ENCODE peak calls at places on chromosome 21, in six cellular contexts. One of them, this sample, is unnamed.

GRCh38 chr21:43278766-43279577 is 110.2 kb downstream of the CRYAA start:
- DNase-seq in SJSA1: no peak
- DNase-seq in stimulated activated CD4-positive, alpha-beta T cell treated with anti-CD3 and anti-CD28 coated beads, Interleukin-4, amount 100 ng/mL, for 24 hours: no peak
- DNase-seq in effector memory CD8-positive, alpha-beta T cell: no peak
- DNase-seq in fibroblast of the conjunctiva: no peak
- DNase-seq in activated CD8-positive, alpha-beta memory T cell treated with anti-CD3 and anti-CD28 coated beads, Interleukin-2, amount 10 ng/mL, durations not matched to agents 7 days and 5 days: no peak
- DNase-seq in this sample: no peak

GRCh38 chr21:18142639-18143038 is 102.0 kb upstream of the CHODL start:
- DNase-seq in SJSA1: no peak
- DNase-seq in stimulated activated CD4-positive, alpha-beta T cell treated with anti-CD3 and anti-CD28 coated beads, Interleukin-4, amount 100 ng/mL, for 24 hours: no peak
- DNase-seq in effector memory CD8-positive, alpha-beta T cell: no peak
- DNase-seq in fibroblast of the conjunctiva: no peak
- DNase-seq in activated CD8-positive, alpha-beta memory T cell treated with anti-CD3 and anti-CD28 coated beads, Interleukin-2, amount 10 ng/mL, durations not matched to agents 7 days and 5 days: no peak
- DNase-seq in this sample: no peak

GRCh38 chr21:35963920-35964451 is 96.3 kb downstream of the SETD4 start:
- DNase-seq in SJSA1: no peak
- DNase-seq in stimulated activated CD4-positive, alpha-beta T cell treated with anti-CD3 and anti-CD28 coated beads, Interleukin-4, amount 100 ng/mL, for 24 hours: no peak
- DNase-seq in effector memory CD8-positive, alpha-beta T cell: no peak
- DNase-seq in fibroblast of the conjunctiva: no peak
- DNase-seq in activated CD8-positive, alpha-beta memory T cell treated with anti-CD3 and anti-CD28 coated beads, Interleukin-2, amount 10 ng/mL, durations not matched to agents 7 days and 5 days: no peak
- DNase-seq in this sample: peak; percentile 34

GRCh38 chr21:39788383-39788782 is 43.4 kb downstream of the IGSF5 start:
- DNase-seq in SJSA1: peak; percentile 60
- DNase-seq in stimulated activated CD4-positive, alpha-beta T cell treated with anti-CD3 and anti-CD28 coated beads, Interleukin-4, amount 100 ng/mL, for 24 hours: no peak
- DNase-seq in effector memory CD8-positive, alpha-beta T cell: no peak
- DNase-seq in fibroblast of the conjunctiva: peak; percentile 20
- DNase-seq in activated CD8-positive, alpha-beta memory T cell treated with anti-CD3 and anti-CD28 coated beads, Interleukin-2, amount 10 ng/mL, durations not matched to agents 7 days and 5 days: no peak
- DNase-seq in this sample: peak; percentile 2

GRCh38 chr21:38448619-38449186 is 49.6 kb downstream of the ERG start:
- DNase-seq in SJSA1: peak; percentile 17
- DNase-seq in stimulated activated CD4-positive, alpha-beta T cell treated with anti-CD3 and anti-CD28 coated beads, Interleukin-4, amount 100 ng/mL, for 24 hours: no peak
- DNase-seq in effector memory CD8-positive, alpha-beta T cell: no peak
- DNase-seq in fibroblast of the conjunctiva: peak; percentile 39
- DNase-seq in activated CD8-positive, alpha-beta memory T cell treated with anti-CD3 and anti-CD28 coated beads, Interleukin-2, amount 10 ng/mL, durations not matched to agents 7 days and 5 days: no peak
- DNase-seq in this sample: no peak

GRCh38 chr21:32483293-32483595 is 70.7 kb downstream of the EVA1C start:
- DNase-seq in SJSA1: no peak
- DNase-seq in stimulated activated CD4-positive, alpha-beta T cell treated with anti-CD3 and anti-CD28 coated beads, Interleukin-4, amount 100 ng/mL, for 24 hours: no peak
- DNase-seq in effector memory CD8-positive, alpha-beta T cell: no peak
- DNase-seq in fibroblast of the conjunctiva: no peak
- DNase-seq in activated CD8-positive, alpha-beta memory T cell treated with anti-CD3 and anti-CD28 coated beads, Interleukin-2, amount 10 ng/mL, durations not matched to agents 7 days and 5 days: no peak
- DNase-seq in this sample: no peak

GRCh38 chr21:46555225-46555617 is 49.7 kb downstream of the S100B start:
- DNase-seq in SJSA1: no peak
- DNase-seq in stimulated activated CD4-positive, alpha-beta T cell treated with anti-CD3 and anti-CD28 coated beads, Interleukin-4, amount 100 ng/mL, for 24 hours: no peak
- DNase-seq in effector memory CD8-positive, alpha-beta T cell: no peak
- DNase-seq in fibroblast of the conjunctiva: no peak
- DNase-seq in activated CD8-positive, alpha-beta memory T cell treated with anti-CD3 and anti-CD28 coated beads, Interleukin-2, amount 10 ng/mL, durations not matched to agents 7 days and 5 days: no peak
- DNase-seq in this sample: no peak

GRCh38 chr21:39001341-39001740 is 181.9 kb downstream of the PSMG1 start:
- DNase-seq in SJSA1: no peak
- DNase-seq in stimulated activated CD4-positive, alpha-beta T cell treated with anti-CD3 and anti-CD28 coated beads, Interleukin-4, amount 100 ng/mL, for 24 hours: no peak
- DNase-seq in effector memory CD8-positive, alpha-beta T cell: no peak
- DNase-seq in fibroblast of the conjunctiva: no peak
- DNase-seq in activated CD8-positive, alpha-beta memory T cell treated with anti-CD3 and anti-CD28 coated beads, Interleukin-2, amount 10 ng/mL, durations not matched to agents 7 days and 5 days: no peak
- DNase-seq in this sample: peak; percentile 48

GRCh38 chr21:44785620-44786344 is 15.8 kb downstream of the UBE2G2 start:
- DNase-seq in SJSA1: no peak
- DNase-seq in stimulated activated CD4-positive, alpha-beta T cell treated with anti-CD3 and anti-CD28 coated beads, Interleukin-4, amount 100 ng/mL, for 24 hours: no peak
- DNase-seq in effector memory CD8-positive, alpha-beta T cell: no peak
- DNase-seq in fibroblast of the conjunctiva: no peak
- DNase-seq in activated CD8-positive, alpha-beta memory T cell treated with anti-CD3 and anti-CD28 coated beads, Interleukin-2, amount 10 ng/mL, durations not matched to agents 7 days and 5 days: no peak
- DNase-seq in this sample: peak; percentile 51

GRCh38 chr21:46190491-46191131 is 6.4 kb upstream of the SPATC1L start:
- DNase-seq in SJSA1: no peak
- DNase-seq in stimulated activated CD4-positive, alpha-beta T cell treated with anti-CD3 and anti-CD28 coated beads, Interleukin-4, amount 100 ng/mL, for 24 hours: no peak
- DNase-seq in effector memory CD8-positive, alpha-beta T cell: no peak
- DNase-seq in fibroblast of the conjunctiva: no peak
- DNase-seq in activated CD8-positive, alpha-beta memory T cell treated with anti-CD3 and anti-CD28 coated beads, Interleukin-2, amount 10 ng/mL, durations not matched to agents 7 days and 5 days: peak; percentile 29
- DNase-seq in this sample: no peak

GRCh38 chr21:45180289-45180599 is 105.9 kb downstream of the ADARB1 start:
- DNase-seq in SJSA1: no peak
- DNase-seq in stimulated activated CD4-positive, alpha-beta T cell treated with anti-CD3 and anti-CD28 coated beads, Interleukin-4, amount 100 ng/mL, for 24 hours: no peak
- DNase-seq in effector memory CD8-positive, alpha-beta T cell: no peak
- DNase-seq in fibroblast of the conjunctiva: no peak
- DNase-seq in activated CD8-positive, alpha-beta memory T cell treated with anti-CD3 and anti-CD28 coated beads, Interleukin-2, amount 10 ng/mL, durations not matched to agents 7 days and 5 days: no peak
- DNase-seq in this sample: no peak

GRCh38 chr21:39556176-39556575 is 56.6 kb upstream of the B3GALT5 start:
- DNase-seq in SJSA1: no peak
- DNase-seq in stimulated activated CD4-positive, alpha-beta T cell treated with anti-CD3 and anti-CD28 coated beads, Interleukin-4, amount 100 ng/mL, for 24 hours: no peak
- DNase-seq in effector memory CD8-positive, alpha-beta T cell: no peak
- DNase-seq in fibroblast of the conjunctiva: no peak
- DNase-seq in activated CD8-positive, alpha-beta memory T cell treated with anti-CD3 and anti-CD28 coated beads, Interleukin-2, amount 10 ng/mL, durations not matched to agents 7 days and 5 days: no peak
- DNase-seq in this sample: no peak

GRCh38 chr21:28516996-28517592 is 475.6 kb downstream of the LTN1 start:
- DNase-seq in SJSA1: peak; percentile 33
- DNase-seq in stimulated activated CD4-positive, alpha-beta T cell treated with anti-CD3 and anti-CD28 coated beads, Interleukin-4, amount 100 ng/mL, for 24 hours: peak; percentile 60
- DNase-seq in effector memory CD8-positive, alpha-beta T cell: peak; percentile 50
- DNase-seq in fibroblast of the conjunctiva: no peak
- DNase-seq in activated CD8-positive, alpha-beta memory T cell treated with anti-CD3 and anti-CD28 coated beads, Interleukin-2, amount 10 ng/mL, durations not matched to agents 7 days and 5 days: peak; percentile 78
- DNase-seq in this sample: peak; percentile 24

GRCh38 chr21:29005696-29006095 is 13.0 kb upstream of the LTN1 start:
- DNase-seq in SJSA1: no peak
- DNase-seq in stimulated activated CD4-positive, alpha-beta T cell treated with anti-CD3 and anti-CD28 coated beads, Interleukin-4, amount 100 ng/mL, for 24 hours: no peak
- DNase-seq in effector memory CD8-positive, alpha-beta T cell: no peak
- DNase-seq in fibroblast of the conjunctiva: no peak
- DNase-seq in activated CD8-positive, alpha-beta memory T cell treated with anti-CD3 and anti-CD28 coated beads, Interleukin-2, amount 10 ng/mL, durations not matched to agents 7 days and 5 days: no peak
- DNase-seq in this sample: no peak

GRCh38 chr21:46219591-46220239 is 8.9 kb downstream of the LSS start:
- DNase-seq in SJSA1: no peak
- DNase-seq in stimulated activated CD4-positive, alpha-beta T cell treated with anti-CD3 and anti-CD28 coated beads, Interleukin-4, amount 100 ng/mL, for 24 hours: no peak
- DNase-seq in effector memory CD8-positive, alpha-beta T cell: no peak
- DNase-seq in fibroblast of the conjunctiva: no peak
- DNase-seq in activated CD8-positive, alpha-beta memory T cell treated with anti-CD3 and anti-CD28 coated beads, Interleukin-2, amount 10 ng/mL, durations not matched to agents 7 days and 5 days: peak; percentile 31
- DNase-seq in this sample: no peak

GRCh38 chr21:25938673-25939395 is 204.1 kb downstream of the GABPA start:
- DNase-seq in SJSA1: no peak
- DNase-seq in stimulated activated CD4-positive, alpha-beta T cell treated with anti-CD3 and anti-CD28 coated beads, Interleukin-4, amount 100 ng/mL, for 24 hours: no peak
- DNase-seq in effector memory CD8-positive, alpha-beta T cell: no peak
- DNase-seq in fibroblast of the conjunctiva: no peak
- DNase-seq in activated CD8-positive, alpha-beta memory T cell treated with anti-CD3 and anti-CD28 coated beads, Interleukin-2, amount 10 ng/mL, durations not matched to agents 7 days and 5 days: no peak
- DNase-seq in this sample: no peak

GRCh38 chr21:41364308-41364707 is 2.5 kb downstream of the MX2 start:
- DNase-seq in SJSA1: no peak
- DNase-seq in stimulated activated CD4-positive, alpha-beta T cell treated with anti-CD3 and anti-CD28 coated beads, Interleukin-4, amount 100 ng/mL, for 24 hours: no peak
- DNase-seq in effector memory CD8-positive, alpha-beta T cell: no peak
- DNase-seq in fibroblast of the conjunctiva: no peak
- DNase-seq in activated CD8-positive, alpha-beta memory T cell treated with anti-CD3 and anti-CD28 coated beads, Interleukin-2, amount 10 ng/mL, durations not matched to agents 7 days and 5 days: peak; percentile 42
- DNase-seq in this sample: no peak

GRCh38 chr21:42295845-42296244 is 19.4 kb downstream of the TFF3 start:
- DNase-seq in SJSA1: no peak
- DNase-seq in stimulated activated CD4-positive, alpha-beta T cell treated with anti-CD3 and anti-CD28 coated beads, Interleukin-4, amount 100 ng/mL, for 24 hours: no peak
- DNase-seq in effector memory CD8-positive, alpha-beta T cell: no peak
- DNase-seq in fibroblast of the conjunctiva: no peak
- DNase-seq in activated CD8-positive, alpha-beta memory T cell treated with anti-CD3 and anti-CD28 coated beads, Interleukin-2, amount 10 ng/mL, durations not matched to agents 7 days and 5 days: no peak
- DNase-seq in this sample: no peak

GRCh38 chr21:27190601-27191000 is 223.7 kb upstream of the ADAMTS5 start:
- DNase-seq in SJSA1: no peak
- DNase-seq in stimulated activated CD4-positive, alpha-beta T cell treated with anti-CD3 and anti-CD28 coated beads, Interleukin-4, amount 100 ng/mL, for 24 hours: no peak
- DNase-seq in effector memory CD8-positive, alpha-beta T cell: no peak
- DNase-seq in fibroblast of the conjunctiva: no peak
- DNase-seq in activated CD8-positive, alpha-beta memory T cell treated with anti-CD3 and anti-CD28 coated beads, Interleukin-2, amount 10 ng/mL, durations not matched to agents 7 days and 5 days: no peak
- DNase-seq in this sample: peak; percentile 40

GRCh38 chr21:37582613-37583012 is 216.0 kb downstream of the DYRK1A start:
- DNase-seq in SJSA1: peak; percentile 26
- DNase-seq in stimulated activated CD4-positive, alpha-beta T cell treated with anti-CD3 and anti-CD28 coated beads, Interleukin-4, amount 100 ng/mL, for 24 hours: no peak
- DNase-seq in effector memory CD8-positive, alpha-beta T cell: no peak
- DNase-seq in fibroblast of the conjunctiva: peak; percentile 63
- DNase-seq in activated CD8-positive, alpha-beta memory T cell treated with anti-CD3 and anti-CD28 coated beads, Interleukin-2, amount 10 ng/mL, durations not matched to agents 7 days and 5 days: no peak
- DNase-seq in this sample: peak; percentile 78

GRCh38 chr21:24188511-24188910 is 1418.8 kb downstream of the MRPL39 start:
- DNase-seq in SJSA1: no peak
- DNase-seq in stimulated activated CD4-positive, alpha-beta T cell treated with anti-CD3 and anti-CD28 coated beads, Interleukin-4, amount 100 ng/mL, for 24 hours: no peak
- DNase-seq in effector memory CD8-positive, alpha-beta T cell: no peak
- DNase-seq in fibroblast of the conjunctiva: no peak
- DNase-seq in activated CD8-positive, alpha-beta memory T cell treated with anti-CD3 and anti-CD28 coated beads, Interleukin-2, amount 10 ng/mL, durations not matched to agents 7 days and 5 days: no peak
- DNase-seq in this sample: no peak

GRCh38 chr21:36260030-36260787 is 59.8 kb upstream of the MORC3 start:
- DNase-seq in SJSA1: peak; percentile 83
- DNase-seq in stimulated activated CD4-positive, alpha-beta T cell treated with anti-CD3 and anti-CD28 coated beads, Interleukin-4, amount 100 ng/mL, for 24 hours: peak; percentile 54
- DNase-seq in effector memory CD8-positive, alpha-beta T cell: peak; percentile 64
- DNase-seq in fibroblast of the conjunctiva: peak; percentile 39
- DNase-seq in activated CD8-positive, alpha-beta memory T cell treated with anti-CD3 and anti-CD28 coated beads, Interleukin-2, amount 10 ng/mL, durations not matched to agents 7 days and 5 days: peak; percentile 66
- DNase-seq in this sample: peak; percentile 82

GRCh38 chr21:45857761-45858160 is 123.8 kb upstream of the COL6A1 start:
- DNase-seq in SJSA1: no peak
- DNase-seq in stimulated activated CD4-positive, alpha-beta T cell treated with anti-CD3 and anti-CD28 coated beads, Interleukin-4, amount 100 ng/mL, for 24 hours: no peak
- DNase-seq in effector memory CD8-positive, alpha-beta T cell: no peak
- DNase-seq in fibroblast of the conjunctiva: no peak
- DNase-seq in activated CD8-positive, alpha-beta memory T cell treated with anti-CD3 and anti-CD28 coated beads, Interleukin-2, amount 10 ng/mL, durations not matched to agents 7 days and 5 days: no peak
- DNase-seq in this sample: no peak

GRCh38 chr21:39055167-39055767 is 128.0 kb downstream of the PSMG1 start:
- DNase-seq in SJSA1: no peak
- DNase-seq in stimulated activated CD4-positive, alpha-beta T cell treated with anti-CD3 and anti-CD28 coated beads, Interleukin-4, amount 100 ng/mL, for 24 hours: no peak
- DNase-seq in effector memory CD8-positive, alpha-beta T cell: no peak
- DNase-seq in fibroblast of the conjunctiva: no peak
- DNase-seq in activated CD8-positive, alpha-beta memory T cell treated with anti-CD3 and anti-CD28 coated beads, Interleukin-2, amount 10 ng/mL, durations not matched to agents 7 days and 5 days: no peak
- DNase-seq in this sample: no peak

GRCh38 chr21:26843912-26844257 is 1.3 kb downstream of the ADAMTS1 start:
- DNase-seq in SJSA1: peak; percentile 62
- DNase-seq in stimulated activated CD4-positive, alpha-beta T cell treated with anti-CD3 and anti-CD28 coated beads, Interleukin-4, amount 100 ng/mL, for 24 hours: no peak
- DNase-seq in effector memory CD8-positive, alpha-beta T cell: no peak
- DNase-seq in fibroblast of the conjunctiva: no peak
- DNase-seq in activated CD8-positive, alpha-beta memory T cell treated with anti-CD3 and anti-CD28 coated beads, Interleukin-2, amount 10 ng/mL, durations not matched to agents 7 days and 5 days: no peak
- DNase-seq in this sample: peak; percentile 45

GRCh38 chr21:42746593-42747266 is 93.3 kb downstream of the PDE9A start:
- DNase-seq in SJSA1: no peak
- DNase-seq in stimulated activated CD4-positive, alpha-beta T cell treated with anti-CD3 and anti-CD28 coated beads, Interleukin-4, amount 100 ng/mL, for 24 hours: peak; percentile 34
- DNase-seq in effector memory CD8-positive, alpha-beta T cell: peak; percentile 26
- DNase-seq in fibroblast of the conjunctiva: no peak
- DNase-seq in activated CD8-positive, alpha-beta memory T cell treated with anti-CD3 and anti-CD28 coated beads, Interleukin-2, amount 10 ng/mL, durations not matched to agents 7 days and 5 days: peak; percentile 61
- DNase-seq in this sample: no peak

GRCh38 chr21:45228171-45228641 is 59.5 kb downstream of the POFUT2 start:
- DNase-seq in SJSA1: peak; percentile 92
- DNase-seq in stimulated activated CD4-positive, alpha-beta T cell treated with anti-CD3 and anti-CD28 coated beads, Interleukin-4, amount 100 ng/mL, for 24 hours: peak; percentile 82
- DNase-seq in effector memory CD8-positive, alpha-beta T cell: peak; percentile 85
- DNase-seq in fibroblast of the conjunctiva: peak; percentile 89
- DNase-seq in activated CD8-positive, alpha-beta memory T cell treated with anti-CD3 and anti-CD28 coated beads, Interleukin-2, amount 10 ng/mL, durations not matched to agents 7 days and 5 days: peak; percentile 95
- DNase-seq in this sample: peak; percentile 96

GRCh38 chr21:26844258-26845065 is 747 bp downstream of the ADAMTS1 start:
- DNase-seq in SJSA1: peak; percentile 59
- DNase-seq in stimulated activated CD4-positive, alpha-beta T cell treated with anti-CD3 and anti-CD28 coated beads, Interleukin-4, amount 100 ng/mL, for 24 hours: no peak
- DNase-seq in effector memory CD8-positive, alpha-beta T cell: no peak
- DNase-seq in fibroblast of the conjunctiva: no peak
- DNase-seq in activated CD8-positive, alpha-beta memory T cell treated with anti-CD3 and anti-CD28 coated beads, Interleukin-2, amount 10 ng/mL, durations not matched to agents 7 days and 5 days: no peak
- DNase-seq in this sample: no peak

GRCh38 chr21:41283211-41283818 is 33.3 kb upstream of the FAM3B start:
- DNase-seq in SJSA1: peak; percentile 36
- DNase-seq in stimulated activated CD4-positive, alpha-beta T cell treated with anti-CD3 and anti-CD28 coated beads, Interleukin-4, amount 100 ng/mL, for 24 hours: peak; percentile 57
- DNase-seq in effector memory CD8-positive, alpha-beta T cell: peak; percentile 50
- DNase-seq in fibroblast of the conjunctiva: peak; percentile 77
- DNase-seq in activated CD8-positive, alpha-beta memory T cell treated with anti-CD3 and anti-CD28 coated beads, Interleukin-2, amount 10 ng/mL, durations not matched to agents 7 days and 5 days: peak; percentile 59
- DNase-seq in this sample: peak; percentile 86

GRCh38 chr21:44434936-44435635 is 20.2 kb upstream of the LRRC3 start:
- DNase-seq in SJSA1: no peak
- DNase-seq in stimulated activated CD4-positive, alpha-beta T cell treated with anti-CD3 and anti-CD28 coated beads, Interleukin-4, amount 100 ng/mL, for 24 hours: no peak
- DNase-seq in effector memory CD8-positive, alpha-beta T cell: no peak
- DNase-seq in fibroblast of the conjunctiva: no peak
- DNase-seq in activated CD8-positive, alpha-beta memory T cell treated with anti-CD3 and anti-CD28 coated beads, Interleukin-2, amount 10 ng/mL, durations not matched to agents 7 days and 5 days: no peak
- DNase-seq in this sample: no peak

GRCh38 chr21:41210405-41211040 is 42.6 kb downstream of the BACE2 start:
- DNase-seq in SJSA1: no peak
- DNase-seq in stimulated activated CD4-positive, alpha-beta T cell treated with anti-CD3 and anti-CD28 coated beads, Interleukin-4, amount 100 ng/mL, for 24 hours: no peak
- DNase-seq in effector memory CD8-positive, alpha-beta T cell: no peak
- DNase-seq in fibroblast of the conjunctiva: no peak
- DNase-seq in activated CD8-positive, alpha-beta memory T cell treated with anti-CD3 and anti-CD28 coated beads, Interleukin-2, amount 10 ng/mL, durations not matched to agents 7 days and 5 days: no peak
- DNase-seq in this sample: no peak